ENCODE peak calls at places on chromosomes 11 and 22, in five cellular contexts. O is GM13977, S is bronchial epithelial cell, G is right atrium auricular region, R is kidney epithelial cell. V is an unnamed sample.

GRCh38 chr11:113705871-113706654 is at the start of gene TMPRSS5:
- DNase-seq in G (no peak), O (no peak), R (no peak), S (no peak), V (peak)

GRCh38 chr22:49967333-49968241 is 7.0 kb downstream of the PIM3 start:
- DNase-seq in R (no peak), S (no peak), G (peak), O (no peak), V (no peak)

GRCh38 chr22:29216011-29216872 is 10.5 kb downstream of the EMID1 start:
- DNase-seq in O (no peak), S (no peak), G (no peak), R (no peak), V (no peak)

GRCh38 chr11:6251120-6251733 is 8.4 kb upstream of the CCKBR start:
- DNase-seq in O (peak), R (no peak), S (peak), G (peak), V (peak)

GRCh38 chr22:25067851-25068421 is 115.4 kb downstream of the KIAA1671 start:
- DNase-seq in S (no peak), G (no peak), R (no peak), O (no peak), V (no peak)

GRCh38 chr11:33319965-33320813 is 63.0 kb downstream of the HIPK3 start:
- DNase-seq in R (no peak), G (no peak), O (no peak), S (no peak), V (no peak)

GRCh38 chr11:46351606-46352005 is 4.3 kb downstream of the DGKZ start:
- DNase-seq in S (no peak), O (no peak), R (no peak), G (no peak), V (no peak)

GRCh38 chr22:24338701-24339451 is 68.2 kb downstream of the SPECC1L start:
- DNase-seq in S (no peak), R (no peak), O (no peak), G (no peak), V (no peak)

GRCh38 chr11:66371627-66372415 is at the start of gene SLC29A2:
- DNase-seq in R (no peak), O (peak), S (peak), G (no peak), V (peak)

GRCh38 chr11:24312464-24313238 is 184.2 kb upstream of the LUZP2 start:
- DNase-seq in G (no peak), R (no peak), O (no peak), S (no peak), V (no peak)

GRCh38 chr11:45658292-45658991 is 7.0 kb downstream of the CHST1 start:
- DNase-seq in S (no peak), G (peak), R (peak), O (no peak), V (no peak)

GRCh38 chr11:132318421-132319157 is 948.2 kb downstream of the NTM start:
- DNase-seq in S (peak), R (peak), G (no peak), O (no peak), V (no peak)

GRCh38 chr11:68051191-68052136 is 12.6 kb downstream of the TCIRG1 start:
- DNase-seq in S (no peak), R (no peak), G (no peak), O (peak), V (no peak)

GRCh38 chr11:126499124-126499752 is 143.8 kb downstream of the ST3GAL4 start:
- DNase-seq in G (no peak), O (no peak), R (no peak), S (no peak), V (no peak)

GRCh38 chr11:61539009-61539408 is 30.5 kb downstream of the LRRC10B start:
- DNase-seq in O (no peak), S (no peak), R (no peak), G (peak), V (no peak)

GRCh38 chr11:78350646-78351165 is 66.9 kb downstream of the GAB2 start:
- DNase-seq in R (no peak), G (no peak), S (no peak), O (no peak), V (no peak)

GRCh38 chr11:108369064-108369463 is 98.3 kb downstream of the C11orf65 start:
- DNase-seq in S (no peak), G (no peak), R (no peak), O (no peak), V (no peak)

GRCh38 chr22:37283393-37283937 is 1.2 kb downstream of the CYTH4 start:
- DNase-seq in G (no peak), O (no peak), S (no peak), R (no peak), V (no peak)

GRCh38 chr22:25027052-25027525 is 74.6 kb downstream of the KIAA1671 start:
- DNase-seq in G (no peak), O (no peak), R (no peak), S (no peak), V (no peak)

GRCh38 chr11:33552756-33553155 is 147.9 kb downstream of the C11orf91 start:
- DNase-seq in R (no peak), S (peak), G (no peak), O (no peak), V (no peak)

GRCh38 chr22:48361099-48361639 is 1466.5 kb downstream of the BRD1 start:
- DNase-seq in O (no peak), R (no peak), S (no peak), G (no peak), V (no peak)

GRCh38 chr22:19998991-19999820 is 17.4 kb downstream of the ARVCF start:
- DNase-seq in O (no peak), S (no peak), G (no peak), R (no peak), V (no peak)

DNA sequence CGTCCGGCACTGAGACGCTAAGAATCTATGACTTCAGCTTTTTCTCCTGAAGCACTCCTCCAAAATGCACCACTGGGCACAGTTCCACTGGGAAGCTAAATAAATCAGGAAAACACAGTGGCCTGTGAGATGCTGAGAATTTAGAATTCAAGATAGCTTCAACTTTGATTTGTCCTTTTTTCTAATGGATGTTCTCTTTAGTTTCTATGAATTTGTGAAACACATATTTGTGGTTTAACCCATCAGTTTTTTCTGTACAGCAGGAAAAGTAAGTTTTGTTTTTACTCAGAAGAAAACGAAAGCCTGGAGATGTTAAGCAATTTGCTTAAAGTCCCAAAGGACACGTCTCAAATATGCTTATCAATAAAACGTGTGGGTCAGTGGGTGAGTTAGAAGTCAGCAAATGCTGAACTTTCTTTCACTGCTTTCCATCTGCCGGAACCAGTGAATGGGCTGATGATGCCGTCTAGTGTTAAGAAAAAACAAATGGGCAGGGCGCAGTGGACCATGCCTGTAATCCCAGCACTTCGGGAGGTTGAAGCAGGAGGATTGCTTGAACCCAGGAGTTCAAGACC is 40.7 kb upstream of the CLMP start:
- DNase-seq in O (no peak), R (no peak), S (no peak), G (peak), V (no peak)
- TF ChIP-seq CTCF in O (no peak), R (no peak), S (no peak), G (peak), V (no peak)

GRCh38 chr22:31952094-31952401 is 7.7 kb downstream of the YWHAH start:
- DNase-seq in G (no peak), R (no peak), S (no peak), O (no peak), V (no peak)

GRCh38 chr22:31950226-31950625 is 5.9 kb downstream of the YWHAH start:
- DNase-seq in G (no peak), R (no peak), O (no peak), S (no peak), V (no peak)

GRCh38 chr22:31952459-31952858 is 8.1 kb downstream of the YWHAH start:
- DNase-seq in S (peak), O (no peak), G (no peak), R (no peak), V (no peak)

GRCh38 chr22:31953251-31953650 is 8.9 kb downstream of the YWHAH start:
- DNase-seq in R (no peak), S (no peak), O (no peak), G (no peak), V (no peak)

GRCh38 chr22:31951201-31952093 is 7.1 kb downstream of the YWHAH start:
- DNase-seq in G (no peak), R (no peak), S (no peak), O (no peak), V (no peak)
- TF ChIP-seq CTCF in G (no peak), R (no peak), S (no peak), O (no peak), V (no peak)

GRCh38 chr22:42743501-42743991 is 22.9 kb upstream of the A4GALT start:
- DNase-seq in O (peak), G (peak), R (no peak), S (no peak), V (no peak)
- TF ChIP-seq CTCF in O (no peak), G (no peak), R (no peak), S (no peak), V (no peak)

GRCh38 chr11:92317222-92317621 is 92.6 kb downstream of the FAT3 start:
- DNase-seq in R (no peak), G (no peak), S (no peak), O (no peak), V (no peak)
- TF ChIP-seq CTCF in R (no peak), G (no peak), S (no peak), O (no peak), V (no peak)

GRCh38 chr11:73306069-73306468 is 2.0 kb upstream of the ARHGEF17 start:
- DNase-seq in S (no peak), R (no peak), O (no peak), G (no peak), V (no peak)
- TF ChIP-seq CTCF in S (no peak), R (no peak), O (no peak), G (no peak), V (no peak)

GRCh38 chr22:22879675-22880029 is 8.0 kb upstream of the IGLL5 start:
- DNase-seq in O (no peak), R (no peak), S (no peak), G (no peak), V (no peak)

GRCh38 chr22:22878211-22878570 is 9.4 kb upstream of the IGLL5 start:
- DNase-seq in R (no peak), O (no peak), S (no peak), G (no peak), V (no peak)

GRCh38 chr22:22880645-22881044 is 7.0 kb upstream of the IGLL5 start:
- DNase-seq in O (no peak), R (no peak), G (no peak), S (no peak), V (no peak)

GRCh38 chr22:22878801-22879674 is 8.6 kb upstream of the IGLL5 start:
- DNase-seq in R (no peak), G (no peak), S (no peak), O (no peak), V (no peak)

GRCh38 chr22:22877523-22878210 is 9.9 kb upstream of the IGLL5 start:
- DNase-seq in S (peak), O (no peak), G (no peak), R (peak), V (peak)
- TF ChIP-seq CTCF in S (peak), O (peak), G (peak), R (peak), V (peak)

GRCh38 chr11:119101367-119101758 is 290 bp downstream of the DPAGT1 start:
- DNase-seq in O (peak), R (no peak), S (no peak), G (no peak), V (no peak)
- TF ChIP-seq CTCF in O (no peak), R (no peak), S (peak), G (no peak), V (no peak)